ENCODE peak calls at places on chromosomes 7 and 10, in seven cellular contexts. B is CD8-positive, alpha-beta T cell; S is ovary; Q is HCT116; Z is AG04450; V is AG04449; N is mucosa of descending colon. I is an unnamed sample.

GRCh38 chr7:138247081-138247480 is 170.8 kb downstream of the AKR1D1 start:
- DNase-seq in B (no peak), S (no peak), Q (no peak), Z (no peak), V (no peak), N (no peak), I (no peak)

GRCh38 chr7:78993341-78993740 is 460.1 kb downstream of the MAGI2 start:
- DNase-seq in B (no peak), S (no peak), Q (no peak), Z (no peak), V (no peak), N (no peak), I (no peak)

GRCh38 chr10:61749271-61749670 is 86.5 kb downstream of the CABCOCO1 start:
- DNase-seq in B (no peak), S (no peak), Q (no peak), Z (no peak), V (no peak), N (no peak), I (no peak)

GRCh38 chr10:22723343-22723779 is 9.0 kb upstream of the PIP4K2A start:
- DNase-seq in B (no peak), S (no peak), Q (no peak), Z (no peak), V (no peak), N (no peak), I (no peak)

GRCh38 chr10:75772153-75772887 is 340.9 kb downstream of the LRMDA start:
- DNase-seq in B (no peak), S (no peak), Q (no peak), Z (no peak), V (no peak), N (no peak), I (no peak)

GRCh38 chr7:49294611-49295010 is 370.3 kb downstream of the CDC14C start:
- DNase-seq in B (no peak), S (no peak), Q (no peak), Z (no peak), V (no peak), N (no peak), I (no peak)

GRCh38 chr10:3048114-3049019 is 19.0 kb upstream of the PFKP start:
- DNase-seq in B (no peak), S (no peak), Q (no peak), Z (no peak), V (no peak), N (no peak), I (no peak)

GRCh38 chr10:72564596-72564995 is 61.3 kb downstream of the MICU1 start:
- DNase-seq in B (no peak), S (no peak), Q (no peak), Z (peak), V (peak), N (no peak), I (no peak)

GRCh38 chr10:89555688-89556445 is 20.5 kb upstream of the SLC16A12 start:
- DNase-seq in B (no peak), S (no peak), Q (no peak), Z (no peak), V (no peak), N (no peak), I (no peak)

GRCh38 chr10:80528185-80528700 is 9.5 kb upstream of the SH2D4B start:
- DNase-seq in B (no peak), S (no peak), Q (no peak), Z (no peak), V (no peak), N (no peak), I (no peak)

GRCh38 chr10:72727128-72727527 is 35.2 kb downstream of the MCU start:
- DNase-seq in B (no peak), S (no peak), Q (no peak), Z (no peak), V (peak), N (no peak), I (no peak)

GRCh38 chr7:153354071-153354470 is 594.5 kb downstream of the ACTR3B start:
- DNase-seq in B (no peak), S (no peak), Q (no peak), Z (no peak), V (no peak), N (no peak), I (no peak)

GRCh38 chr7:70634071-70634470 is 497.9 kb upstream of the GALNT17 start:
- DNase-seq in B (no peak), S (no peak), Q (no peak), Z (no peak), V (no peak), N (no peak), I (no peak)

GRCh38 chr10:109945473-109946177 is 22.3 kb upstream of the XPNPEP1 start:
- DNase-seq in B (no peak), S (no peak), Q (no peak), Z (no peak), V (no peak), N (no peak), I (no peak)

GRCh38 chr7:84950836-84951235 is 236.0 kb downstream of the SEMA3D start:
- DNase-seq in B (no peak), S (no peak), Q (no peak), Z (no peak), V (no peak), N (no peak), I (no peak)

GRCh38 chr10:22908837-22909236 is 19.0 kb upstream of the ARMC3 start:
- DNase-seq in B (no peak), S (no peak), Q (no peak), Z (no peak), V (no peak), N (no peak), I (peak)

GRCh38 chr10:126932516-126932915 is 27.3 kb downstream of the DOCK1 start:
- DNase-seq in B (no peak), S (no peak), Q (no peak), Z (no peak), V (no peak), N (no peak), I (no peak)

GRCh38 chr10:95661818-95662217 is 5.3 kb upstream of the ALDH18A1 start:
- DNase-seq in B (no peak), S (no peak), Q (no peak), Z (no peak), V (no peak), N (no peak), I (no peak)

GRCh38 chr7:11557627-11558026 is 274.4 kb downstream of the THSD7A start:
- DNase-seq in B (no peak), S (no peak), Q (peak), Z (no peak), V (no peak), N (no peak), I (no peak)

GRCh38 chr10:91343010-91343409 is 67.1 kb upstream of the HECTD2 start:
- DNase-seq in B (no peak), S (no peak), Q (no peak), Z (no peak), V (no peak), N (no peak), I (no peak)

GRCh38 chr10:72834183-72834825 is 59.2 kb upstream of the OIT3 start:
- DNase-seq in B (peak), S (peak), Q (peak), Z (peak), V (peak), N (no peak), I (no peak)

GRCh38 chr7:65251851-65252620 is 121.6 kb upstream of the ZNF92 start:
- DNase-seq in B (no peak), S (no peak), Q (peak), Z (no peak), V (no peak), N (peak), I (peak)

GRCh38 chr7:26919906-26920530 is 55.6 kb upstream of the SKAP2 start:
- DNase-seq in B (no peak), S (no peak), Q (no peak), Z (no peak), V (no peak), N (no peak), I (no peak)

GRCh38 chr10:17984056-17984455 is 32.3 kb downstream of the SLC39A12 start:
- DNase-seq in B (no peak), S (no peak), Q (peak), Z (no peak), V (no peak), N (no peak), I (no peak)

GRCh38 chr7:134512271-134512670 is 15.1 kb upstream of the AKR1B10 start:
- DNase-seq in B (no peak), S (no peak), Q (no peak), Z (no peak), V (no peak), N (no peak), I (no peak)

GRCh38 chr10:94850766-94851165 is 87.7 kb upstream of the CYP2C9 start:
- DNase-seq in B (no peak), S (no peak), Q (no peak), Z (no peak), V (no peak), N (no peak), I (no peak)

GRCh38 chr10:105243381-105243780 is 602.3 kb downstream of the SORCS3 start:
- DNase-seq in B (no peak), S (no peak), Q (no peak), Z (no peak), V (no peak), N (no peak), I (no peak)

GRCh38 chr7:44981035-44981706 is 2.4 kb upstream of the MYO1G start:
- DNase-seq in B (no peak), S (no peak), Q (no peak), Z (no peak), V (no peak), N (no peak), I (no peak)

GRCh38 chr10:60818134-60818770 is 40.0 kb downstream of the CDK1 start:
- DNase-seq in B (no peak), S (no peak), Q (no peak), Z (no peak), V (peak), N (no peak), I (no peak)

GRCh38 chr10:63819753-63820347 is 298.6 kb downstream of the REEP3 start:
- DNase-seq in B (no peak), S (peak), Q (peak), Z (peak), V (peak), N (no peak), I (peak)

GRCh38 chr10:78656815-78657621 is 411.7 kb upstream of the ZMIZ1 start:
- DNase-seq in B (no peak), S (no peak), Q (no peak), Z (no peak), V (no peak), N (no peak), I (no peak)

GRCh38 chr10:43176271-43176670 is 38.0 kb downstream of the CSGALNACT2 start:
- DNase-seq in B (no peak), S (no peak), Q (no peak), Z (no peak), V (no peak), N (no peak), I (no peak)

GRCh38 chr7:25391295-25391861 is 163.1 kb upstream of the NPVF start:
- DNase-seq in B (no peak), S (no peak), Q (peak), Z (no peak), V (peak), N (no peak), I (no peak)

GRCh38 chr10:59857049-59857448 is 49.3 kb downstream of the CCDC6 start:
- DNase-seq in B (no peak), S (no peak), Q (no peak), Z (no peak), V (no peak), N (no peak), I (no peak)

GRCh38 chr10:79376078-79376628 is 28.9 kb downstream of the PPIF start:
- DNase-seq in B (no peak), S (no peak), Q (no peak), Z (no peak), V (no peak), N (no peak), I (no peak)

DNA sequence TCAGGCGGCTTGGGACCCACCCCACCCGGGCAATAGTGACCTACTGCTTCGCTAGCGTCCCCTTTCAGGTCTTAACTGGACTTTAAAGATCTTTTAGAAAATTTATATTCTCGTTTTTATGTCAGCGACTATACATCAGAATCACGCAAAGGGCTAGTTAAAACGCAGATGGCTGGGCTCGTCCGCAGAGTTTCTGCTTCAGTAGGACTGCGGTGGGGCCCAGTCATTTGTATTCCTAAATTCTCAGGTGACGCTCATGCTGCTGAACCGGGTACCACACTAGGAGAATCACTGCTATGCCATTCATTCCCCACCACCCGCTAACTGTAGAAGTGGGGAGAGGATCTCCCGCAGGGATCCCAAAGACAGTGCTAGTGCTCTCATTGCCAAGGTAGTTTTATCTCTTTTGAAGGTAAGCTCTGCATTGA is 12.0 kb upstream of the SP8 start:
- DNase-seq in B (no peak), S (no peak), Q (no peak), Z (no peak), V (no peak), N (no peak), I (no peak)
- H3K4me3 ChIP-seq in B (no peak), S (no peak), Q (peak), Z (no peak), V (no peak), N (no peak), I (peak)

GRCh38 chr7:24005517-24005916 is 278.5 kb upstream of the NPY start:
- DNase-seq in B (no peak), S (no peak), Q (no peak), Z (no peak), V (no peak), N (no peak), I (no peak)
- TF ChIP-seq CTCF in B (no peak), S (no peak), Q (no peak), Z (peak), V (no peak), N (no peak), I (no peak)

GRCh38 chr7:139758388-139758787 is 19.4 kb downstream of the HIPK2 start:
- DNase-seq in B (no peak), S (no peak), Q (no peak), Z (no peak), V (no peak), N (peak), I (no peak)
- H3K4me3 ChIP-seq in B (no peak), S (no peak), Q (no peak), Z (no peak), V (no peak), N (no peak), I (no peak)

GRCh38 chr7:100874577-100875355 is at the start of gene SRRT:
- DNase-seq in B (peak), S (peak), Q (peak), Z (peak), V (peak), N (peak), I (peak)
- TF ChIP-seq CTCF in B (no peak), S (peak), Q (no peak), Z (peak), V (peak), N (peak), I (peak)

DNA sequence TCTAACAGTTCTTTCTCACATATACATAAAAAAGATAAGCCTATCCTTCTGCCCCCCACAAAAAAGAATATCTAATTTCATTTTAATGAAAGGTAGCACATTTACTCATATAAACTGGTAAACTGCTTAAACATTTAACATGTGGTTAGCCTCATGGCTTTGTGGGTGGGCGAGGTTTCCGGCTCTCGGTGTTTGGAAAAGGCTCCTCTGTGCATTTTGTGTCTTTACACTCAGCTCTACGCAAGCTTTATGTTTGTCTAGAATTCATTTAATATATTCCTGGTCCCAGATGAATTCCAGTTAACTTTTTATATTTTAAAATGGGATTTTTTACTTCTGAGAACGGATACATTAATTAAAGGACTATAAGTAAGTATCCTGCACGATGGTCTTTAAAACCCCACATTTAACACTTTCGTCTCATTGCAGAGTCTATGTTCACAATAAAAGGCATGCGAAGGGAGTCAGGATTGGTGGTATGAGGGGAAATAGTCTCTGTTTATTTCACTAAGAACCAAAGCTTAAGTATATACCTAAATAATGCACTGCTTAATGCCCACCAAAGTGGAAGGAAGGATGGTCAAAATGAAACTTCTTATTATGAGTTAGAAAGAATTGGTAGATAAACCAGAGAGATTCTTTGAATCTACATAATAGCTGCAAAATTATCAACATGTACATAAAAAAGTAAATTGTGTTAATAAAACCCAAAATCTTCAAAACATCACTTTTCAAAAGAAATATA is 197.2 kb downstream of the CRPPA start:
- DNase-seq in B (peak), S (no peak), Q (no peak), Z (no peak), V (no peak), N (no peak), I (no peak)
- H3K4me3 ChIP-seq in B (no peak), S (no peak), Q (no peak), Z (no peak), V (no peak), N (no peak), I (no peak)

GRCh38 chr7:121297843-121298242 is 31.0 kb upstream of the WNT16 start:
- DNase-seq in B (no peak), S (no peak), Q (no peak), Z (no peak), V (no peak), N (no peak), I (no peak)

GRCh38 chr7:121302214-121302745 is 26.5 kb upstream of the WNT16 start:
- DNase-seq in B (no peak), S (no peak), Q (peak), Z (peak), V (no peak), N (no peak), I (no peak)

GRCh38 chr7:121301441-121302213 is 27.2 kb upstream of the WNT16 start:
- DNase-seq in B (no peak), S (no peak), Q (no peak), Z (no peak), V (no peak), N (no peak), I (no peak)

GRCh38 chr7:121298831-121299239 is 30.0 kb upstream of the WNT16 start:
- DNase-seq in B (no peak), S (no peak), Q (peak), Z (no peak), V (no peak), N (no peak), I (no peak)

DNA sequence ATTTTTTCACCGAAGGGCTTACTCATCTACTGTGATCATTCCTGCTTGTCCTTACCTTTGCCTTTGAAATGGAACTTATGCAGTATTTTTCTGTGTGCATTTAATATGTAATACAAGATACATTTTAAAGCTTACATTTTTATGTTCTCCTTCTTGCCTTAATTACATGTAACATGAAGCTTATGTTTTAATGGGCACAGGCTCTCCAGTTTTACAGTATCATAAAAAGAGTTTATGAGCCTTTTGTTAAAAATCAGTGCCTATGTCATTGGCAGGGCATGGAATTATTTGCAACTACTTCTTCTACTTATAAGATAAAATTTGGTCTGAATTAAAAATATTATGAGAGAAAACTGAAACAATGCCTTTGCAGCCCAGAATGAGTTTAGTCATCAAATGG is 28.1 kb upstream of the WNT16 start:
- DNase-seq in B (no peak), S (no peak), Q (no peak), Z (no peak), V (no peak), N (no peak), I (no peak)
- TF ChIP-seq CTCF in B (no peak), S (no peak), Q (no peak), Z (no peak), V (no peak), N (no peak), I (no peak)

DNA sequence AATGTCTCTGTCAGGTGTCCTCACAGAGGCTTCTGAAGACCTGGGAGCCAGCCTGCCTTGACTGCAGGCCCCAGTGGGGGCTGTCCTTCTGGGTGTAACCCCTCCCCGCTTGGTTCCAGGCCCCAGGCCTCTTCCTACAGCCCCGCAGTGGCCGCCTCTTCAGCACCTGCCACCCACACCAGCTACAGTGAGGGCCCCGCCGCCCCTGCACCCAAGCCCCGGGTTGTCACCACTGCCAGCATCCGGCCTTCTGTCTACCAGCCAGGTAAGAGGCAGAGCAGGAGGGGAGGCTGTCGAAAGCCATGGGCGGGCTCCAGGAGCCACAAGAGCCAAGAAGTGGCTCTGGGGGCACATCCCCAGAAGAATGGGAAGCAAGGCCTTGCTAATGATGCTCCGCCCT is 41.5 kb downstream of the LDB3 start:
- DNase-seq in B (no peak), S (no peak), Q (no peak), Z (no peak), V (no peak), N (no peak), I (no peak)
- H3K4me3 ChIP-seq in B (no peak), S (no peak), Q (no peak), Z (no peak), V (no peak), N (no peak), I (no peak)

DNA sequence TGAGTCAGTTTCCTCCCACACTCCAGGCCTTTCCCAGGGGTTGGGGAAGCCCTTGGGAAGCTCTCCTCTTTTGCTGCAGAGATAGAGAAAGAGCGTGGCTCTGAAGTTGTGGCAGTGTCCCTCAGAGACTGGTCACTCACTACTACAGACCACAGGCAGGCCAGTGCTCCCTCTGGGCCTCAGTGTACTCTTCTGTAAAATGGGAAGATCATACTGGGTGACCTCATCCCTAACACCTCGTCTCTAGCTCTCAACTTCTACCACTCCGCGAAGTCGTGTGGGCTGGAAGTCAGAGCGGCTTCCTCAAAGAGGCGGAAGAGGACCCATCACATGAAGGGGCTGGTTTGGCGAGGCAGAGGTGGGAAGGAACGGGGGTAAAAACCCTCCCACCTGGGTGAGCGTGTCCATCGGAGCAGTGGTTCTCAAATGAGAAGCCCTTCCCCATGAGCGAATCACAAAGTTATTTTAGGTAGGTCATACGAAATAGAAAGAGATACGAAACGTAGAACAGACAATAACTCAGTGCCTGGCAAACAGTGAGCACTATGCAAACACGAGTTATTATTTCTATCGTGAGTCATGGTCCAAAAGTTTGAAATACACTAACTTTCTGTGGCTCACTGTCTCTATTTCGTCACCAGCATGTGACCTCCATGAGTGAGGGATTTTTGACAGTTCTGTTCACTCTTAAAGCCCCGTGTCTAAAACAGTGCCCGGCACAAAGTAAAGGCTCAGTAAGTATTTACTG is 32.7 kb downstream of the PRKAG2 start:
- DNase-seq in B (no peak), S (no peak), Q (no peak), Z (peak), V (peak), N (peak), I (no peak)
- TF ChIP-seq CTCF in B (no peak), S (no peak), Q (no peak), Z (no peak), V (no peak), N (no peak), I (no peak)

GRCh38 chr10:102714621-102715455 is at the start of gene SFXN2:
- DNase-seq in B (peak), S (no peak), Q (no peak), Z (no peak), V (no peak), N (no peak), I (peak)
- H3K4me3 ChIP-seq in B (peak), S (peak), Q (peak), Z (peak), V (peak), N (peak), I (peak)

I was measured in pancreas.